ENCODE peak calls at places on chromosome 22, in four cellular contexts. X, T, E and Q are unnamed samples.

GRCh38 chr22:22817468-22818201 is 70.0 kb upstream of the IGLL5 start:
- DNase-seq in E (no peak), X (no peak), T (no peak), Q (peak; percentile 45)

GRCh38 chr22:19607198-19608113 is 83.2 kb upstream of the CLDN5 start:
- DNase-seq in E (peak; percentile 30), X (no peak), T (peak; percentile 10), Q (peak; percentile 90)

GRCh38 chr22:45704648-45705047 is 33.0 kb downstream of the ATXN10 start:
- DNase-seq in T (no peak), X (no peak), E (no peak), Q (no peak)

GRCh38 chr22:47318041-47318737 is 555.7 kb downstream of the TBC1D22A start:
- DNase-seq in X (no peak), T (peak; percentile 88), E (peak; percentile 3), Q (no peak)

GRCh38 chr22:19713228-19713627 is 1.1 kb upstream of the SEPTIN5 start:
- DNase-seq in X (no peak), T (no peak), E (no peak), Q (no peak)

GRCh38 chr22:16658068-16658467 is 65.5 kb upstream of the CCT8L2 start:
- DNase-seq in T (no peak), E (no peak), X (no peak), Q (no peak)

GRCh38 chr22:22945195-22945594 is 57.6 kb downstream of the IGLL5 start:
- DNase-seq in E (no peak), T (no peak), X (no peak), Q (no peak)

GRCh38 chr22:45684752-45685359 is 13.2 kb downstream of the ATXN10 start:
- DNase-seq in T (no peak), E (no peak), X (no peak), Q (no peak)

GRCh38 chr22:41857160-41857859 is 24.4 kb downstream of the SREBF2 start:
- DNase-seq in E (peak; percentile 75), T (peak; percentile 72), X (peak; percentile 57), Q (peak; percentile 59)

GRCh38 chr22:37609240-37610152 is 862 bp downstream of the GGA1 start:
- DNase-seq in E (peak; percentile 11), T (peak; percentile 21), X (peak; percentile 55), Q (peak; percentile 35)

GRCh38 chr22:37982151-37982838 is 2.1 kb downstream of the SOX10 start:
- DNase-seq in E (no peak), X (no peak), T (no peak), Q (no peak)

GRCh38 chr22:40805699-40806203 is 13.4 kb downstream of the SLC25A17 start:
- DNase-seq in T (no peak), X (no peak), E (no peak), Q (no peak)

GRCh38 chr22:49183826-49184216 is 643.9 kb downstream of the BRD1 start:
- DNase-seq in E (no peak), T (no peak), X (peak; percentile 57), Q (no peak)

GRCh38 chr22:23784215-23784732 is 2.5 kb upstream of the SMARCB1 start:
- DNase-seq in E (no peak), X (no peak), T (no peak), Q (no peak)

GRCh38 chr22:40076702-40077645 is 82.2 kb downstream of the FAM83F start:
- DNase-seq in X (no peak), E (peak; percentile 8), T (no peak), Q (no peak)

GRCh38 chr22:22867996-22868715 is 19.5 kb upstream of the IGLL5 start:
- DNase-seq in X (no peak), T (no peak), E (no peak), Q (no peak)

GRCh38 chr22:49925525-49926128 is 7.2 kb downstream of the CRELD2 start:
- DNase-seq in E (no peak), T (no peak), X (no peak), Q (no peak)

GRCh38 chr22:17921871-17922821 is 102.2 kb downstream of the MICAL3 start:
- DNase-seq in E (no peak), T (no peak), X (no peak), Q (no peak)

GRCh38 chr22:31556627-31557203 is 60.4 kb downstream of the SFI1 start:
- DNase-seq in T (peak; percentile 66), E (peak; percentile 61), X (peak; percentile 56), Q (peak; percentile 32)

GRCh38 chr22:40758390-40758789 is 60.8 kb downstream of the SLC25A17 start:
- DNase-seq in X (no peak), T (no peak), E (no peak), Q (peak; percentile 20)

GRCh38 chr22:17792289-17792688 is 18.0 kb upstream of the BID start:
- DNase-seq in X (no peak), E (no peak), T (no peak), Q (no peak)

GRCh38 chr22:40749006-40749405 is 69.7 kb downstream of the MCHR1 start:
- DNase-seq in X (no peak), E (no peak), T (no peak), Q (no peak)

GRCh38 chr22:42316988-42317387 is 46.5 kb upstream of the TCF20 start:
- DNase-seq in X (peak; percentile 80), T (peak; percentile 17), E (peak; percentile 5), Q (no peak)

GRCh38 chr22:37187552-37187890 is 526 bp downstream of the C1QTNF6 start:
- DNase-seq in T (peak; percentile 45), X (peak; percentile 39), E (peak; percentile 55), Q (peak; percentile 4)

GRCh38 chr22:19231986-19232385 is 53.5 kb upstream of the SLC25A1 start:
- DNase-seq in E (no peak), X (no peak), T (no peak), Q (no peak)

GRCh38 chr22:25062378-25063095 is 110.0 kb downstream of the KIAA1671 start:
- DNase-seq in T (no peak), X (no peak), E (no peak), Q (no peak)

GRCh38 chr22:22026157-22026831 is 43.7 kb upstream of the TOP3B start:
- DNase-seq in X (no peak), T (no peak), E (no peak), Q (no peak)

GRCh38 chr22:42905217-42905616 is 48.1 kb upstream of the ARFGAP3 start:
- DNase-seq in E (no peak), X (no peak), T (no peak), Q (no peak)

GRCh38 chr22:23061471-23062280 is 8.6 kb upstream of the GNAZ start:
- DNase-seq in T (no peak), E (no peak), X (no peak), Q (no peak)

GRCh38 chr22:22770280-22770871 is 117.2 kb upstream of the IGLL5 start:
- DNase-seq in T (peak; percentile 31), E (peak; percentile 55), X (peak; percentile 44), Q (peak; percentile 61)

GRCh38 chr22:35959121-35959800 is 69.4 kb downstream of the RBFOX2 start:
- DNase-seq in E (no peak), T (no peak), X (no peak), Q (no peak)

GRCh38 chr22:17418890-17419324 is 49.6 kb downstream of the CECR2 start:
- DNase-seq in E (no peak), T (no peak), X (no peak), Q (no peak)